ENCODE peak calls at places on chromosomes 16 and 17, in seven cellular contexts. U is aorta; C is HEK293T; W is C1 segment of cervical spinal cord; Y is stimulated activated CD4-positive, alpha-beta T cell treated with anti-CD3 and anti-CD28 coated beads, TNF-alpha, amount 100 ng/mL, for 48 hours; L is GDM1; T is fibroblast of the conjunctiva. Q is an unnamed sample.

GRCh38 chr16:8916541-8917225 is 34.5 kb downstream of the LITAFD start:
- DNase-seq in T (no peak), U (no peak), Y (no peak), L (no peak), W (no peak), C (no peak), Q (no peak)

GRCh38 chr17:57956311-57957119 is 1.3 kb upstream of the CUEDC1 start:
- DNase-seq in Y (no peak), T (no peak), W (no peak), L (peak), C (no peak), U (peak), Q (no peak)

GRCh38 chr17:34307110-34307509 is 12.1 kb upstream of the CCL8 start:
- DNase-seq in T (peak), W (no peak), U (no peak), Y (no peak), C (no peak), L (no peak), Q (no peak)

GRCh38 chr17:79803997-79804855 is 7.3 kb upstream of the CBX8 start:
- DNase-seq in U (no peak), Y (peak), W (no peak), C (peak), T (no peak), L (peak), Q (no peak)

GRCh38 chr16:70735141-70735979 is 49.5 kb upstream of the MTSS2 start:
- DNase-seq in L (no peak), C (no peak), Y (no peak), T (no peak), U (no peak), W (no peak), Q (no peak)

GRCh38 chr17:17313350-17313991 is 10.3 kb downstream of the NT5M start:
- DNase-seq in Y (peak), T (no peak), U (no peak), L (no peak), C (no peak), W (no peak), Q (peak)

GRCh38 chr16:11016993-11017392 is 72.6 kb downstream of the CLEC16A start:
- DNase-seq in W (peak), U (no peak), Y (no peak), L (no peak), T (no peak), C (no peak), Q (peak)

GRCh38 chr17:82544431-82545070 is 25.0 kb downstream of the FOXK2 start:
- DNase-seq in C (no peak), Y (no peak), U (no peak), T (no peak), W (no peak), L (no peak), Q (no peak)

GRCh38 chr16:89410794-89411309 is 79.5 kb downstream of the ANKRD11 start:
- DNase-seq in C (no peak), L (no peak), Y (no peak), W (no peak), T (peak), U (peak), Q (peak)

GRCh38 chr17:73343168-73343634 is 31.4 kb upstream of the CDC42EP4 start:
- DNase-seq in L (no peak), Y (no peak), W (peak), U (peak), T (peak), C (no peak), Q (peak)

Q was measured in renal cortical epithelial cell.